ENCODE peak calls at places on chromosomes 5 and 9, in four cellular contexts. Y, N, A and O are unnamed samples.

GRCh38 chr9:84411647-84412267 is 71.2 kb upstream of the SLC28A3 start:
- DNase-seq in Y (no peak), N (no peak), A (no peak), O (no peak)

GRCh38 chr5:59791131-59791485 is 102.4 kb downstream of the PDE4D start:
- DNase-seq in Y (no peak), N (no peak), A (no peak), O (no peak)

GRCh38 chr5:97840643-97841042 is 657.6 kb upstream of the RIOK2 start:
- DNase-seq in Y (no peak), N (no peak), A (no peak), O (no peak)

GRCh38 chr9:13928988-13929387 is 385.0 kb downstream of the NFIB start:
- DNase-seq in Y (no peak), N (no peak), A (no peak), O (no peak)

GRCh38 chr5:120767171-120767820 is 303.2 kb downstream of the PRR16 start:
- DNase-seq in Y (no peak), N (no peak), A (no peak), O (peak; percentile 59)

GRCh38 chr9:35776018-35776417 is 15.4 kb upstream of the NPR2 start:
- DNase-seq in Y (no peak), N (no peak), A (no peak), O (no peak)

GRCh38 chr5:115170128-115170923 is 618 bp upstream of the TRIM36 start:
- DNase-seq in Y (no peak), N (no peak), A (no peak), O (peak; percentile 38)

GRCh38 chr9:81537964-81538363 is 151.4 kb downstream of the TLE1 start:
- DNase-seq in Y (no peak), N (no peak), A (no peak), O (no peak)

GRCh38 chr9:136903041-136903554 is 16.8 kb downstream of the TRAF2 start:
- DNase-seq in Y (no peak), N (no peak), A (no peak), O (no peak)

GRCh38 chr5:87074934-87075541 is 192.6 kb upstream of the RASA1 start:
- DNase-seq in Y (no peak), N (peak; percentile 25), A (no peak), O (no peak)

GRCh38 chr5:157057459-157058370 is 1.2 kb downstream of the HAVCR1 start:
- DNase-seq in Y (no peak), N (no peak), A (no peak), O (peak; percentile 15)

GRCh38 chr9:10055886-10056395 is 556.9 kb downstream of the PTPRD start:
- DNase-seq in Y (no peak), N (peak; percentile 73), A (no peak), O (no peak)

GRCh38 chr5:171483453-171484177 is 64.2 kb downstream of the FGF18 start:
- DNase-seq in Y (no peak), N (no peak), A (no peak), O (no peak)

GRCh38 chr5:2810644-2811043 is 59.2 kb upstream of the IRX2 start:
- DNase-seq in Y (no peak), N (no peak), A (no peak), O (no peak)

GRCh38 chr5:125037020-125037419 is 290.6 kb upstream of the ZNF608 start:
- DNase-seq in Y (no peak), N (no peak), A (no peak), O (no peak)

GRCh38 chr5:162852145-162852544 is 585.2 kb upstream of the CCNG1 start:
- DNase-seq in Y (no peak), N (peak; percentile 10), A (no peak), O (no peak)

GRCh38 chr9:90300901-90301688 is 341.5 kb downstream of the DIRAS2 start:
- DNase-seq in Y (no peak), N (peak; percentile 71), A (no peak), O (peak; percentile 94)

GRCh38 chr9:2307480-2307879 is 292.3 kb downstream of the SMARCA2 start:
- DNase-seq in Y (no peak), N (peak; percentile 23), A (no peak), O (peak; percentile 50)

GRCh38 chr9:3732077-3733038 is 206.6 kb upstream of the RFX3 start:
- DNase-seq in Y (peak; percentile 52), N (peak; percentile 88), A (peak; percentile 84), O (peak; percentile 91)

GRCh38 chr5:165029471-165029870 is 1524.1 kb downstream of the MAT2B start:
- DNase-seq in Y (peak; percentile 47), N (peak; percentile 89), A (peak; percentile 8), O (peak; percentile 75)

GRCh38 chr5:74638776-74639537 is 1.6 kb downstream of the ENC1 start:
- DNase-seq in Y (no peak), N (no peak), A (no peak), O (peak; percentile 60)

GRCh38 chr9:111842313-111842712 is 47.6 kb upstream of the SHOC1 start:
- DNase-seq in Y (no peak), N (no peak), A (no peak), O (peak; percentile 41)
- H3K4ac ChIP-seq in Y (no peak overlapping the region), N (no peak overlapping the region), A (no peak overlapping the region), O (no peak overlapping the region)

GRCh38 chr5:10275991-10276390 is 25.9 kb downstream of the CCT5 start:
- DNase-seq in Y (no peak), N (no peak), A (no peak), O (peak; percentile 24)
- H4K8ac ChIP-seq in Y (no peak overlapping the region), N (no peak overlapping the region), A (no peak overlapping the region), O (no peak overlapping the region)

DNA sequence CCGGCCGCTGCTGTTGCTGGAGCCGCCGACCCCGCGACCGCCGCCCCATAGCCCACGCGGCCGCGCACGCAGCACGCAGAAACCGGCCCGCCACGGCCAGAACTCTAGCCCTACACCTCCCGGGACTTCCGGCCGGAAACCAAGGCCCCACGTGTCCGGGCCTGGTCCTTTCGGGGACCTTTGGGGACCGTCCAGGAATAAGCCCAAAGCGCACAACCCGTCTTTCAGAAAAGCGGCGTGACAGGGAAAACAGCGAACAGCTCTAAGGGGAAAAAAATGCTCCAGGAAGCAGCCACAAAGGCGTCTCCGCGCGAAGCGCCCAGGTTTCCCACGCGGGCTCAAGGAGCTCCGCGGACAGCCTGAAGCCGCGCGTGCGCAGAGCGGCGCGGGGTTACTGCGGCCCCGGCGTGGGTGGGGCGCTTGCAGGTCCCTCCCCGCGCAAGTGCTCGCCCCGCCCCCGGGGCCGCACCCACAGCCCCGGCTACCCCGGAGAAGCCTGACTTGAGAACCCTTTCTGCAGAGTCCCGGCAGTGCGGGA is at the start of the genes NSUN2 and SRD5A1:
- DNase-seq in Y (peak; percentile 88), N (peak; percentile 92), A (peak; percentile 85), O (peak; percentile 90)
- H3K4ac ChIP-seq in Y (no peak within 1 kb of the TSS), N (peak within 1 kb of the TSS; percentile 74), A (no peak within 1 kb of the TSS), O (peak within 1 kb of the TSS; percentile 89)

DNA sequence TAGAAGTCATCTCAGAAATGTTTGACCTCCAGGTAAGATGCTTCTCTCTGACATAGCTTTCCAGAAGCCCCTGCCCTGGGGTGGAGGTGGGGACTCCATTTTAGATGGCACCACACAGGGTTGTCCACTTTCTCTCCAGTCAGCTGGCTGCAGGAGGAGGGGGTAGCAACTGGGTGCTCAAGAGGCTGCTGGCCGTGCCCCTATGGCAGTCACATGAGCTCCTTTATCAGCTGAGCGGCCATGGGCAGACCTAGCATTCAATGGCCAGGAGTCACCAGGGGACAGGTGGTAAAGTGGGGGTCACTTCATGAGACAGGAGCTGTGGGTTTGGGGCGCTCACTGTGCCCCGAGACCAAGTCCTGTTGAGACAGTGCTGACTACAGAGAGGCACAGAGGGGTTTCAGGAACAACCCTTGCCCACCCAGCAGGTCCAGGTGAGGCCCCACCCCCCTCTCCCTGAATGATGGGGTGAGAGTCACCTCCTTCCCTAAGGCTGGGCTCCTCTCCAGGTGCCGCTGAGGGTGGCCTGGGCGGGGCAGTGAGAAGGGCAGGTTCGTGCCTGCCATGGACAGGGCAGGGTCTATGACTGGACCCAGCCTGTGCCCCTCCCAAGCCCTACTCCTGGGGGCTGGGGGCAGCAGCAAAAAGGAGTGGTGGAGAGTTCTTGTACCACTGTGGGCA is 642 bp downstream of the CSF2 start:
- DNase-seq in Y (no peak), N (no peak), A (no peak), O (no peak)
- H4K8ac ChIP-seq in Y (no peak overlapping the region), N (no peak overlapping the region), A (no peak overlapping the region), O (no peak overlapping the region)

GRCh38 chr9:99114846-99115500 is 10.1 kb downstream of the TGFBR1 start:
- DNase-seq in Y (no peak), N (no peak), A (no peak), O (no peak)
- H3K4ac ChIP-seq in Y (no peak overlapping the region), N (no peak overlapping the region), A (no peak overlapping the region), O (no peak overlapping the region)

GRCh38 chr5:150700298-150700599 is 613 bp downstream of the RBM22 start:
- DNase-seq in Y (no peak), N (peak; percentile 2), A (no peak), O (no peak)
- H4K8ac ChIP-seq in Y (no peak overlapping the region), N (no peak overlapping the region), A (no peak overlapping the region), O (no peak overlapping the region)

DNA sequence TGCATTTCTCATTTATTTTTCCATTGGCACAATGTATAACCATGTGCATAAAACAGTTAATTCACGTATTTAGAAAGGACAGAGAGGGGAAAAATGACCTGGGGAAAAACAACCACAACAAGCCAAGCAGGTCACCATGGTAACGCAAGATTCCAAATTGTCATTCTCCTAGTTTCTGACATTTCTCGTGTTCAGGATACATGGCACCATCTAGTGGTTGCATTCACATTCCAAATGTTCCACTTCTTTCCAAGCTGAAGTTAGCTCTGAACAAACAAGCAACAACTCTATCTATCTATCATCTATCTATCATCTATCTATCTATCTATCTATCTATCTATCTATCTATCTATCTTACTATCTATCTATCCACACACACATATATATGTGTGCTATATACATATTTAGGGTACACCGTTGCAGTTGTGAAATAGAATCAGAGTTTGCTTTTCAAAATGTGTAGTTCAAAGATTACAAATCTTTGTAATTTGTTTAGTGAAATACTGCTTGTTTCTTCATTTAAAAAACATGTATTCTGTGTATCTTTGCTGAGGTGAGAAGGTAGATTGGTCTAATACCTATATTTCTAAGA is 487.3 kb upstream of the ST8SIA4 start:
- DNase-seq in Y (peak; percentile 31), N (peak; percentile 93), A (peak; percentile 62), O (peak; percentile 67)
- H3K4ac ChIP-seq in Y (no peak overlapping the region), N (no peak overlapping the region), A (no peak overlapping the region), O (no peak overlapping the region)